ENCODE peak calls at places on chromosomes 13 and 19, in four cellular contexts. E is Caco-2, S is astrocyte of the cerebellum, Z is tibial nerve. W is an unnamed sample.

GRCh38 chr13:47945738-47946137 is 55.3 kb downstream of the SUCLA2 start:
- DNase-seq in Z (no peak), S (no peak), E (no peak), W (no peak)

GRCh38 chr13:79096099-79096498 is 310.0 kb downstream of the RBM26 start:
- DNase-seq in Z (no peak), S (no peak), E (no peak), W (no peak)

GRCh38 chr19:16342002-16342715 is 17.5 kb downstream of the KLF2 start:
- DNase-seq in S (no peak), E (no peak), Z (no peak), W (no peak)

GRCh38 chr13:65719831-65720230 is 1510.3 kb downstream of the PCDH9 start:
- DNase-seq in S (no peak), Z (no peak), E (no peak), W (peak; percentile 88)

GRCh38 chr19:42090687-42091086 is 14.7 kb downstream of the ZNF574 start:
- DNase-seq in Z (no peak), S (no peak), E (no peak), W (no peak)

GRCh38 chr19:7307590-7308218 is 13.5 kb upstream of the INSR start:
- DNase-seq in S (no peak), E (no peak), Z (no peak), W (no peak)

GRCh38 chr19:46660008-46660517 is 919 bp downstream of the DACT3 start:
- DNase-seq in Z (no peak), S (no peak), E (peak; percentile 41), W (no peak)

GRCh38 chr13:112931028-112931934 is 37.7 kb upstream of the MCF2L start:
- DNase-seq in E (peak; percentile 81), Z (no peak), S (no peak), W (peak; percentile 10)

GRCh38 chr19:7159105-7159933 is 89.8 kb downstream of the ZNF557 start:
- DNase-seq in Z (no peak), E (no peak), S (no peak), W (no peak)

GRCh38 chr19:4206818-4207484 is 22.4 kb upstream of the EBI3 start:
- DNase-seq in Z (no peak), S (no peak), E (no peak), W (no peak)

DNA sequence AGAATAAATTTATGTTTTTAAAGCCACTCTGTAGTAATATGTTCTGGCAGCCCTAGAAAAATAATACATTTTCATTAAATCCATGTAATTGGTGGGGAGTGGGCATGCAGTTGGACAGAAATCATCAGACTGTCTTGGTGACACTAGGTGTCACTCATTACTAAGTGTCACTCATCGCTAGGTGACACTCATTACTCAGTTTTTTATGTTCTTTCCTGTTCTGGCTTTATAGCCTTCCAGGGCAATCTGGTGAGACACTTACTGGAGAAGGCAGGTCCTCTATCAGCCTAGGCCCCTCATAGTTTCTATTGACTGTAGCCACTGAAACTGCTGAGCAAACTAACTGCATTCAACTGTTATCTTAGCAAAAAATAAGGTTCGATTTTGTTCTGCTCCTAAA is 542.1 kb downstream of the SLITRK1 start:
- DNase-seq in E (no peak), Z (no peak), S (no peak), W (no peak)
- TF ChIP-seq CTCF in E (no peak), Z (no peak), S (no peak), W (no peak)

DNA sequence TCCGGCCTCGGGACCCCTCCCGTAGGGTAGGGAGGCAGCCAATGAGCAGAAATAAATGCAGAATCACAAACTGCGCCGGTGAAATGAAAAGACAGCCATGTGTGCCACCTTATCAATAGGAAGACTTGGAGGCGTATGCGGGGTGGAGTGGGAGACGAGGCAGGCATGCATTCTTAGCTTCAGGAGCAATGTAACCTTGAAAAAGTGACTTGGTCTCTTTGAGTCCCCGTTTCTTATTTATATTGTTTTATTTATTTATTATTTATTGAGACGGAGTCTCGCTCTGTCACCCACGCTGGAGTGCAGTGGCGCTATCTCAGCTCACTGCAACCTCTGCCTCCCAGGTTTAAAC is 16.0 kb downstream of the SSC5D start:
- DNase-seq in Z (no peak), E (no peak), S (no peak), W (no peak)
- TF ChIP-seq CTCF in Z (no peak), E (no peak), S (no peak), W (no peak)

DNA sequence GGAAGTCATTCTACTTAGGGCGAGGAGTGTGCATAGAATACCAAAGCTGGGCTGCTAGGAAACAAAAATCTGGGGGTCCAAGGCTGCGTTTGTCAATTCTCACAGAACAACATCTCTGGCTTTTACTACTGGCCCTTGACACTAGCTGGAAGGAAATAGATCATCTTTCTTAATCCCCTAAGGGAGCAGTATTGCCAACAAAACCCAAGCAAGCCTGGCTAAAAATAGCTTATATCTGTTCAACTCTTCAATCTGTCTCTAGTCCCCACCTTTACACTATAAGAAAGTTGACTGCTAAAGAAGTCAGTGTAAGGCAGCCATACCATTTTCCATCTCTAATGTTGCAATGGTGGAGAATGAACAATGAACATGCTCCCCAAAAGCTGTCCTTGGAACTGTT is 107.8 kb upstream of the SPRY2 start:
- DNase-seq in Z (no peak), E (no peak), S (no peak), W (no peak)
- TF ChIP-seq CTCF in Z (no peak), E (no peak), S (no peak), W (no peak)

GRCh38 chr13:102769679-102770078 is 3.9 kb downstream of the TEX30 start:
- DNase-seq in Z (no peak), S (no peak), E (no peak), W (no peak)
- TF ChIP-seq CTCF in Z (no peak), S (no peak), E (no peak), W (no peak)

GRCh38 chr19:39409886-39410619 is 2.4 kb upstream of the PLEKHG2 start:
- DNase-seq in S (no peak), E (peak; percentile 76), Z (peak; percentile 75), W (peak; percentile 68)
- TF ChIP-seq CTCF in S (no peak), E (no peak), Z (no peak), W (no peak)

DNA sequence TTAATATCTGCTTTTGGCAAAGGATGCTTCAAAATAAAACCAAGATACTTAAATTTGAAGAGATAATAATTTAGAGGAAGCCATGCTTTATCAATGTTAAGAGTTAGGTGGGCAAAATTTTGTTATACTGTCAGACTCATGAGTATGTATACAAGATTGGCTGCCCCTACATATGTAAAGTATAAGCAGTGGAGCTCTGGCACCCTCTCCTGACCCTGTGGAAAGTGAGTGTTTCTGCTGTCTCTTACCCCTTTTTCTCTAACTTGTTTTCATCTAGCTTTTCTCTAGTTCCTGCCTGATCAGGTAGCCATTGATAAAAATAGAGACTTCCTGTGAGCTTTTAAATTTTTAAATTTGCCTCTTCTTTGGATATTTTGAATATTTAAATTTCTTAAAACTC is 710.9 kb upstream of the SPRY2 start:
- DNase-seq in E (no peak), S (no peak), Z (no peak), W (peak; percentile 9)
- TF ChIP-seq CTCF in E (peak; percentile 30), S (peak; percentile 12), Z (no peak), W (no peak)

W was measured in endothelial cell of umbilical vein.